ENCODE peak calls at places on chromosome 14, in five cellular contexts. O is adrenal gland, Q is IMR-90, U is esophagus squamous epithelium, X is H9. G is an unnamed sample. For H3K9me3, the result is how much of the 10 kb centered on the place peaks cover.

GRCh38 chr14:61593330-61593729 is 102.0 kb upstream of the HIF1A start:
- DNase-seq in U (no peak), X (no peak), O (no peak), Q (no peak), G (no peak)

GRCh38 chr14:85711620-85712019 is 181.7 kb downstream of the FLRT2 start:
- DNase-seq in Q (no peak), O (no peak), X (no peak), U (no peak), G (no peak)

GRCh38 chr14:65104791-65105190 is 2.5 kb upstream of the MAX start:
- DNase-seq in X (no peak), U (no peak), Q (no peak), O (no peak), G (no peak)

GRCh38 chr14:100076133-100076532 is 10.9 kb downstream of the EVL start:
- DNase-seq in X (peak), O (no peak), Q (peak), U (no peak), G (no peak)

GRCh38 chr14:100982356-100982755 is 78.8 kb upstream of the RTL1 start:
- DNase-seq in O (no peak), Q (no peak), U (no peak), X (no peak), G (no peak)

GRCh38 chr14:65303185-65303901 is 109.2 kb upstream of the FUT8 start:
- DNase-seq in X (no peak), U (no peak), Q (peak), O (no peak), G (no peak)

GRCh38 chr14:104137297-104138097 is 890 bp upstream of the KIF26A start:
- DNase-seq in U (no peak), O (peak), Q (peak), X (peak), G (peak)

GRCh38 chr14:34081126-34081575 is 130.3 kb upstream of the EGLN3 start:
- DNase-seq in O (no peak), Q (no peak), X (no peak), U (no peak), G (no peak)

GRCh38 chr14:23895480-23895879 is 58.1 kb upstream of the DHRS4 start:
- DNase-seq in O (no peak), X (no peak), U (no peak), Q (no peak), G (no peak)

GRCh38 chr14:99391671-99392070 is 89.0 kb downstream of the SETD3 start:
- DNase-seq in X (no peak), U (no peak), O (no peak), Q (peak), G (no peak)

GRCh38 chr14:42222924-42223471 is 616.3 kb downstream of the LRFN5 start:
- DNase-seq in X (no peak), O (no peak), U (no peak), Q (peak), G (no peak)

GRCh38 chr14:50085570-50086315 is 30.6 kb downstream of the VCPKMT start:
- DNase-seq in O (no peak), Q (peak), U (no peak), X (no peak), G (no peak)

GRCh38 chr14:102362084-102362483 is 606 bp downstream of the CINP start:
- DNase-seq in X (no peak), U (no peak), Q (peak), O (no peak), G (no peak)

GRCh38 chr14:86999076-86999475 is 993.9 kb downstream of the GALC start:
- DNase-seq in X (no peak), Q (peak), U (no peak), O (no peak), G (no peak)

GRCh38 chr14:92489394-92490238 is 24.0 kb upstream of the RIN3 start:
- DNase-seq in U (no peak), O (no peak), Q (no peak), X (peak), G (no peak)

GRCh38 chr14:91354979-91355685 is 62.5 kb downstream of the CCDC88C start:
- DNase-seq in O (no peak), X (peak), Q (no peak), U (no peak), G (no peak)

GRCh38 chr14:34270361-34270760 is 191.7 kb downstream of the SPTSSA start:
- DNase-seq in X (no peak), Q (no peak), U (no peak), O (no peak), G (no peak)

GRCh38 chr14:65976771-65977170 is 509.4 kb upstream of the CCDC196 start:
- DNase-seq in U (no peak), Q (no peak), O (no peak), X (no peak), G (no peak)

GRCh38 chr14:72812292-72812851 is 81.5 kb downstream of the DPF3 start:
- DNase-seq in X (peak), U (no peak), O (no peak), Q (no peak), G (no peak)

GRCh38 chr14:21748869-21749303 is 75.3 kb upstream of the OR4E1 start:
- DNase-seq in O (no peak), U (no peak), X (peak), Q (peak), G (peak)

GRCh38 chr14:37142835-37143499 is 29.4 kb downstream of the SLC25A21 start:
- DNase-seq in Q (peak), O (no peak), U (no peak), X (no peak), G (no peak)

GRCh38 chr14:104263671-104264358 is 125.4 kb downstream of the KIF26A start:
- DNase-seq in O (peak), Q (no peak), X (peak), U (no peak), G (no peak)

GRCh38 chr14:30994681-30995620 is 30.5 kb upstream of the AP4S1 start:
- DNase-seq in U (no peak), X (no peak), Q (peak), O (no peak), G (no peak)

GRCh38 chr14:55107766-55108554 is 21.1 kb upstream of the LGALS3 start:
- DNase-seq in U (peak), X (peak), Q (peak), O (peak), G (peak)

GRCh38 chr14:88002421-88002820 is 2.5 kb upstream of the GPR65 start:
- DNase-seq in U (no peak), O (no peak), X (no peak), Q (no peak), G (no peak)

GRCh38 chr14:35849122-35849521 is 23.0 kb downstream of the BRMS1L start:
- DNase-seq in U (no peak), O (no peak), X (no peak), Q (no peak), G (no peak)

GRCh38 chr14:61525293-61526011 is 169.9 kb upstream of the HIF1A start:
- DNase-seq in X (no peak), Q (peak), U (peak), O (peak), G (peak)

GRCh38 chr14:56170028-56170427 is 51.8 kb downstream of the PELI2 start:
- DNase-seq in X (no peak), U (no peak), Q (peak), O (no peak), G (no peak)

GRCh38 chr14:50335989-50336391 is 23.9 kb downstream of the DMAC2L start:
- DNase-seq in X (no peak), Q (peak), O (peak), U (no peak), G (no peak)

GRCh38 chr14:68671899-68672298 is 121.0 kb downstream of the ZFP36L1 start:
- DNase-seq in X (no peak), O (no peak), U (no peak), Q (no peak), G (no peak)

GRCh38 chr14:84282618-84283017 is 1247.3 kb upstream of the FLRT2 start:
- DNase-seq in X (no peak), O (no peak), Q (no peak), U (no peak), G (no peak)

GRCh38 chr14:70808023-70808401 is 1.3 kb downstream of the MAP3K9 start:
- DNase-seq in X (peak), Q (no peak), U (no peak), O (no peak), G (peak)

GRCh38 chr14:97820781-97821180 is 1023.6 kb downstream of the VRK1 start:
- DNase-seq in U (no peak), X (no peak), O (no peak), Q (no peak), G (no peak)
- H3K9me3 ChIP-seq in U (under half), X (under half), O (under half), Q (under half), G (under half)

GRCh38 chr14:89015016-89015415 is 190.6 kb downstream of the TTC8 start:
- DNase-seq in U (no peak), O (no peak), Q (no peak), X (no peak), G (no peak)
- TF ChIP-seq CTCF in U (no peak), O (no peak), Q (peak), X (peak), G (no peak)

GRCh38 chr14:93520053-93520607 is 89.4 kb downstream of the UNC79 start:
- DNase-seq in U (no peak), Q (no peak), X (no peak), O (no peak), G (no peak)
- H3K9me3 ChIP-seq in U (under half), Q (under half), X (under half), O (under half), G (under half)

GRCh38 chr14:106642090-106642489 is 1115.7 kb downstream of the TMEM121 start:
- DNase-seq in O (no peak), Q (no peak), X (no peak), U (no peak), G (no peak)
- TF ChIP-seq CTCF in O (no peak), Q (no peak), X (no peak), U (no peak), G (no peak)

DNA sequence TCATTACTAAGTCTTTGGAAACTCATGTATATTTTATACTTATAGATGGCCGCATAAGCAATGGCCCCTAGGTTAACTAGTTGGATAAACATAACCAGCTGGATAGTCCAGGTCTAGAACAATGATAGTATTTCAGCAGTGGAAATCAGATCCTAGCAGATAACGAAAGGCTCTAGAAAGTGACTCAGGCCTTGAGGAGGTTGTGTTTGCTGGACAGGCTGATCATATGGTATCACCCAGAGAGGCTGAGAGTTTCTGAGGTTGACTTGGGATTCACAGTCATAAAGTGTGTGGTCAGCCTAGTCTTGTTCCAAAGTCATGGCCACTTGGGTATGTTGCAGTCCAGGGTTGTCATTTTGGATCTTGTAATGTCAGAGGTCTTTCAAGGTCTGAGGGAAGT is 16.8 kb downstream of the FLVCR2 start:
- DNase-seq in Q (peak), O (no peak), X (no peak), U (no peak), G (no peak)
- H3K9me3 ChIP-seq in Q (under half), O (under half), X (under half), U (under half), G (under half)

DNA sequence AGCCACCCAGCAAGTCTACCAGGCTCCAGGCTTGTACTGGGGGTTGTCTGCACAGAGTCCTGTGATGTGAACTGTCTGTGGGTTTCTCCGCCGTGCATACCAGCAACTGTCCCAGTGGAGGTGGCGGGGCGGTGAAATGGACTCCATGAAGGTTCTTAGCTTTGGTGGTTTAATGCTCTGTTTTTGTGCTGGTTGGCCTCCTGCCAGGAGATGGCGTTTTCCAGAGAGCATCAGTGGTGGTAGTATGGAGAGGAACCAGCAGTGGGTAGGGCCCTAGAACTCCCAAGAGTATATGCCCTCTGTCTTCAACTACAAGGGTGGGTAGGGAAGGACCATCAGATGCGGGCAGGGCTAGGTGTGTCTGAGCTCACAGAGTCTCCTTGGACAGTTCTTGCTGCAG is 303.8 kb downstream of the TMEM121 start:
- DNase-seq in U (no peak), Q (no peak), O (no peak), X (no peak), G (no peak)
- TF ChIP-seq CTCF in U (no peak), Q (no peak), O (no peak), X (no peak), G (no peak)

DNA sequence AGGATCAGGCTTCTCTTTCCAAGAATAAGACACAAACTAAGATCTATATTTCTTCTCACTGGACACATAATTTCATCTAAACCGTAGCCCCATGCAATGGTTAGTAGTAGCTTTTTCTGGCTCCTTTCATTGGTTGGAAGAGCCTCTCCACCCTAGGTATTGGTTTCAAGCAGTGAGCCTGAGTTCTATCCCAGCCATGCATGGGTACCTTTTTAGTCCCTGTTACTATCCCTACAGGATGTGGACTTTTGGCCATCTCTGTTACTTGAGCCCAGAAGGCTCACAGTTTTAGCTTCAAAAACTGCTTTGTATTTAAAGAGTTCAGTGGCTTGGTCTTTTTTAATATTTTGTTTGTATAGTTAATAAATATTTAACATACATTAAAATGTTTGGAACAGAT is 16.1 kb downstream of the PPM1A start:
- DNase-seq in X (no peak), O (no peak), U (no peak), Q (no peak), G (no peak)
- H3K9me3 ChIP-seq in X (under half), O (under half), U (under half), Q (under half), G (under half)

GRCh38 chr14:95981939-95982338 is 57.2 kb upstream of the C14orf132 start:
- DNase-seq in Q (no peak), U (no peak), O (no peak), X (no peak), G (no peak)

GRCh38 chr14:95984206-95984605 is 55.0 kb upstream of the C14orf132 start:
- DNase-seq in Q (no peak), U (no peak), O (no peak), X (no peak), G (no peak)

GRCh38 chr14:95980402-95980801 is 58.8 kb upstream of the C14orf132 start:
- DNase-seq in O (no peak), Q (no peak), X (no peak), U (no peak), G (no peak)

GRCh38 chr14:95979339-95980042 is 59.7 kb upstream of the C14orf132 start:
- DNase-seq in O (no peak), U (no peak), X (peak), Q (no peak), G (no peak)
- TF ChIP-seq CTCF in O (no peak), U (no peak), X (peak), Q (no peak), G (no peak)

DNA sequence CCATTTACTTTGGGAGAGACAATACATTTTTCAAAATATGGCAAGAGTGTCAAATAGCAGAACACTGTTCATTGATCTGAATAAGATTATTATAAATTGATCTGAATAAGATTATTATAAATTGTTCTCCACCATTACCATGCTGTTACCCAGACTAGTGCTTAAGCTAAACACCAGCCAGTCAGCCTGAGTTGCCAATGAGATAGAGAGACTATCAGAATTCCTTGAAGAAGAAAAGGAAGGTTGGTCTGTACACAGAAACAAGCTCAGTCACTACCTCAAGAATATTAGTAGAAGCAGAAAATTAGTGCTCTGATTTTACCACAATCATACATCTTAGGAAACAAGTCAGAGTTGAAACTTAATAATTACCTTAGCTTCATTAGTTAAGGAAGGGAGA is 469.8 kb downstream of the FOXG1 start:
- DNase-seq in Q (no peak), O (no peak), X (no peak), U (no peak), G (no peak)
- H3K9me3 ChIP-seq in Q (under half), O (under half), X (under half), U (under half), G (under half)

GRCh38 chr14:52089208-52089607 is 20.3 kb upstream of the NID2 start:
- DNase-seq in U (no peak), X (no peak), Q (no peak), O (no peak), G (no peak)

GRCh38 chr14:52086755-52087154 is 17.9 kb upstream of the NID2 start:
- DNase-seq in U (no peak), O (no peak), Q (peak), X (no peak), G (no peak)

GRCh38 chr14:52091913-52092312 is 23.1 kb upstream of the NID2 start:
- DNase-seq in X (no peak), O (no peak), Q (no peak), U (no peak), G (no peak)

GRCh38 chr14:52094871-52095270 is 26.0 kb upstream of the NID2 start:
- DNase-seq in X (no peak), Q (no peak), U (no peak), O (no peak), G (no peak)

GRCh38 chr14:52090936-52091335 is 22.1 kb upstream of the NID2 start:
- DNase-seq in O (no peak), X (no peak), U (no peak), Q (no peak), G (no peak)
- TF ChIP-seq CTCF in O (no peak), X (no peak), U (no peak), Q (no peak), G (no peak)